ENCODE peak calls at places on chromosomes 11 and 22, in ten cellular contexts. Z is neural progenitor cell, L is tibial artery, T is cardiac muscle cell, U is kidney, K is endodermal cell, R is ovary, A is foreskin fibroblast, F is A549, W is progenitor cell of endocrine pancreas. S is an unnamed sample.

GRCh38 chr11:44007746-44008501 is 39.9 kb upstream of the ACCSL start:
- DNase-seq in F (no peak), T (no peak), A (no peak), W (no peak), R (peak), Z (no peak), K (no peak), L (peak), U (no peak), S (no peak)

GRCh38 chr11:116261616-116262015 is 511.2 kb downstream of the BUD13 start:
- DNase-seq in A (no peak), R (no peak), W (no peak), F (no peak), Z (no peak), T (no peak), K (no peak), U (no peak), L (no peak), S (no peak)

GRCh38 chr11:110086892-110087309 is 6.3 kb upstream of the ZC3H12C start:
- DNase-seq in T (no peak), A (peak), F (peak), W (no peak), K (no peak), L (peak), U (no peak), R (no peak), Z (no peak), S (no peak)

GRCh38 chr11:123509737-123510578 is 79.9 kb downstream of the GRAMD1B start:
- DNase-seq in L (no peak), T (peak), K (peak), W (no peak), U (no peak), A (peak), R (no peak), Z (peak), F (no peak), S (no peak)

GRCh38 chr11:100949443-100949842 is 180.2 kb downstream of the PGR start:
- DNase-seq in F (no peak), R (no peak), L (no peak), T (no peak), A (no peak), U (no peak), K (no peak), Z (no peak), W (no peak), S (no peak)

GRCh38 chr11:125416993-125417935 is 78.8 kb downstream of the FEZ1 start:
- DNase-seq in R (no peak), Z (no peak), F (no peak), K (no peak), A (no peak), T (no peak), W (no peak), U (peak), L (no peak), S (no peak)

GRCh38 chr11:83319346-83319745 is 33.2 kb upstream of the CCDC90B start:
- DNase-seq in F (no peak), A (no peak), R (no peak), U (no peak), W (no peak), L (no peak), Z (no peak), T (no peak), K (no peak), S (no peak)

GRCh38 chr11:77410076-77410827 is 63.6 kb downstream of the PAK1 start:
- DNase-seq in A (no peak), F (no peak), W (no peak), T (no peak), U (no peak), Z (no peak), R (no peak), K (no peak), L (no peak), S (no peak)

GRCh38 chr11:88179966-88180629 is 4.9 kb upstream of the RAB38 start:
- DNase-seq in U (no peak), R (no peak), K (no peak), T (no peak), W (no peak), F (no peak), Z (no peak), L (no peak), A (no peak), S (no peak)

GRCh38 chr11:35011389-35011788 is 95.0 kb downstream of the PDHX start:
- DNase-seq in U (no peak), A (peak), T (no peak), F (peak), Z (no peak), R (no peak), W (no peak), L (no peak), K (no peak), S (no peak)

GRCh38 chr11:94786264-94787126 is 18.3 kb downstream of the AMOTL1 start:
- DNase-seq in Z (peak), F (peak), A (no peak), R (no peak), W (no peak), L (no peak), T (peak), K (peak), U (no peak), S (no peak)

GRCh38 chr22:22843848-22844247 is 43.8 kb upstream of the IGLL5 start:
- DNase-seq in T (no peak), U (no peak), R (no peak), W (no peak), Z (no peak), L (no peak), F (no peak), K (no peak), A (no peak), S (no peak)

GRCh38 chr11:61294717-61295595 is at the start of gene VWCE:
- DNase-seq in W (peak), Z (peak), K (peak), A (peak), U (peak), T (peak), L (peak), F (peak), R (peak), S (peak)

GRCh38 chr11:129846508-129847335 is 31.1 kb downstream of the TMEM45B start:
- DNase-seq in Z (no peak), T (no peak), K (no peak), L (no peak), W (no peak), A (peak), F (peak), R (no peak), U (no peak), S (no peak)

GRCh38 chr11:33867996-33868645 is 23.8 kb downstream of the LMO2 start:
- DNase-seq in U (no peak), W (no peak), L (no peak), A (no peak), R (no peak), Z (peak), F (no peak), T (no peak), K (no peak), S (no peak)

GRCh38 chr11:76242004-76242779 is 35.9 kb upstream of the WNT11 start:
- DNase-seq in A (no peak), R (no peak), T (no peak), L (no peak), Z (no peak), K (no peak), U (peak), F (no peak), W (no peak), S (no peak)

GRCh38 chr11:31913985-31914384 is 102.9 kb upstream of the PAX6 start:
- DNase-seq in U (no peak), T (no peak), L (no peak), R (no peak), F (no peak), W (no peak), A (no peak), K (no peak), Z (no peak), S (no peak)

GRCh38 chr22:30439836-30440235 is 14.3 kb downstream of the MTFP1 start:
- DNase-seq in A (no peak), U (peak), W (no peak), L (no peak), F (no peak), R (no peak), K (no peak), T (no peak), Z (no peak), S (no peak)

GRCh38 chr11:2990617-2991476 is 1.3 kb downstream of the NAP1L4 start:
- DNase-seq in T (peak), Z (peak), U (no peak), R (no peak), W (no peak), A (no peak), F (peak), L (no peak), K (no peak), S (no peak)

GRCh38 chr11:22832315-22833041 is 2.9 kb upstream of the SVIP start:
- DNase-seq in R (no peak), F (peak), W (no peak), L (no peak), A (peak), T (no peak), K (no peak), Z (no peak), U (no peak), S (no peak)

GRCh38 chr22:22408731-22409696 is 99.5 kb downstream of the ZNF280B start:
- DNase-seq in R (peak), U (no peak), L (no peak), K (peak), Z (peak), F (peak), T (no peak), A (no peak), W (no peak), S (no peak)

GRCh38 chr11:72228844-72229231 is 4.3 kb downstream of the INPPL1 start:
- DNase-seq in U (no peak), R (no peak), Z (no peak), F (no peak), L (no peak), A (no peak), T (no peak), K (peak), W (no peak), S (no peak)

GRCh38 chr11:86918943-86919342 is 36.3 kb downstream of the FZD4 start:
- DNase-seq in U (no peak), K (no peak), F (no peak), Z (no peak), R (no peak), T (no peak), W (no peak), A (no peak), L (no peak), S (no peak)

GRCh38 chr11:93099811-93100210 is 98.0 kb downstream of the SLC36A4 start:
- DNase-seq in W (no peak), L (no peak), A (no peak), Z (no peak), F (peak), U (no peak), R (no peak), T (no peak), K (no peak), S (no peak)

GRCh38 chr11:102253018-102253775 is 64.1 kb upstream of the BIRC3 start:
- DNase-seq in U (no peak), Z (no peak), W (no peak), T (no peak), F (no peak), L (no peak), R (no peak), A (no peak), K (peak), S (no peak)

GRCh38 chr22:41425704-41426365 is 20.8 kb downstream of the TOB2 start:
- DNase-seq in W (no peak), A (no peak), Z (no peak), R (no peak), U (no peak), L (no peak), F (no peak), T (peak), K (peak), S (no peak)

GRCh38 chr11:104694259-104695070 is 203.8 kb downstream of the CASP12 start:
- DNase-seq in T (no peak), F (no peak), Z (peak), A (peak), U (no peak), R (no peak), L (no peak), K (no peak), W (no peak), S (no peak)

GRCh38 chr11:133064152-133064877 is 468.0 kb downstream of the OPCML start:
- DNase-seq in W (peak), F (no peak), U (peak), K (peak), Z (peak), A (peak), R (peak), T (peak), L (peak), S (no peak)
- TF ChIP-seq CTCF in W (peak), F (no peak), U (peak), K (peak), Z (peak), A (peak), R (no peak), T (peak), L (no peak), S (no peak)

GRCh38 chr22:38075961-38076360 is 8.0 kb downstream of the SLC16A8 start:
- DNase-seq in K (no peak), W (no peak), F (no peak), Z (no peak), T (no peak), L (no peak), U (peak), R (no peak), A (no peak), S (no peak)

GRCh38 chr22:38073150-38074130 is 10.5 kb downstream of the SLC16A8 start:
- DNase-seq in F (no peak), K (peak), Z (no peak), W (no peak), U (peak), L (no peak), R (no peak), A (no peak), T (no peak), S (no peak)

GRCh38 chr22:38072322-38073149 is 11.4 kb downstream of the SLC16A8 start:
- DNase-seq in W (no peak), R (no peak), F (no peak), T (no peak), K (no peak), U (peak), Z (no peak), L (no peak), A (no peak), S (no peak)

GRCh38 chr22:38075105-38075825 is 8.7 kb downstream of the SLC16A8 start:
- DNase-seq in Z (no peak), F (no peak), L (no peak), A (no peak), U (peak), R (no peak), W (no peak), K (no peak), T (no peak), S (no peak)

DNA sequence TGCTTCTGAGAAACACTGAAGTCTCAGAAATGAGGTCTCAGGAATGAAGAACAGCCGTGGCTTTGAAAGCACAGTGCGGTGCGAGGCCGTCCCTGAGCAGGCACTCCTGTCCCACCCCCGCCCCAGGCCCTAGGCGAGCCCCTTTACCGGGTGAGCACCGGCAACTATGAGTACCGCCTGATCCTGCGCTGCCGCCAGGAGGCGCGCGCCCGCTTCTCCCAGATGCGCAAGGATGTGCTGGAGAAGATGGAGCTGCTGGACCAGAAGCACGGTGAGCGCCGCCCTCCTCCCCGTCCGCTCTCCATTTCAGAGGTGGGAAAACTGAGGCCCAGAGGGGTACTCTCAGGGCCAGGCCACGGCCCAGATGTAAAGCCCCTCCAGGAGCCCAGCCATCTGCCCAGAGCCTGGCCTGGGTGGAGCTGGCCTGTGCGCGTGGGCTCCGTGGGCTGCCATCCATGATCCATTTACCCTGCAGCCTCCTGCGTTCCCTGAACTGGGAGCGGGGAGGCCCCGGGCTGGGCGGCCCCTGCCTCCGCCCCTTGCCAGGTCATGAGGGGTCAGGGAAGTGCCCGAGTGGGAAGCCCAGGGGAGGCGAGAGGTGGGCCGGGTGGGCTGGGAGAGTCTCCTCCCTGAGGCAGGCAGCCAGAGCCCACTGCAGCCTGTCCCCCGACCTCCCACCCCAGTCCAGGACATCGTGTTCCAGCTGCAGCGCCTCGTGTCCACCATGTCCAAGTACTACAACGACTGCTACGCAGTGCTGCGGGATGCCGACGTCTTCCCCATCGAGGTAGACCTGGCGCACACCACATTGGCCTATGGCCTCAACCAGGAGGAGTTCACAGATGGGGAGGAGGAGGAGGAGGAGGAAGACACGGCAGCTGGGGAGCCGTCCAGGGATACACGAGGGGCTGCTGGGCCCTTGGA is 9.5 kb downstream of the SLC16A8 start:
- DNase-seq in K (peak), T (no peak), W (no peak), R (no peak), U (peak), L (no peak), F (no peak), Z (peak), A (no peak), S (no peak)
- TF ChIP-seq CTCF in K (peak), T (peak), W (peak), R (no peak), U (no peak), L (peak), F (no peak), Z (peak), A (peak), S (no peak)

GRCh38 chr22:27845603-27846100 is 44.1 kb upstream of the MN1 start:
- DNase-seq in A (no peak), U (no peak), F (no peak), K (peak), Z (no peak), L (peak), R (no peak), W (no peak), T (no peak), S (no peak)

GRCh38 chr22:27846910-27847309 is 45.4 kb upstream of the MN1 start:
- DNase-seq in R (no peak), F (no peak), K (peak), U (no peak), A (no peak), L (no peak), T (no peak), W (no peak), Z (no peak), S (no peak)

GRCh38 chr22:27846248-27846760 is 44.7 kb upstream of the MN1 start:
- DNase-seq in Z (no peak), T (no peak), L (no peak), F (no peak), K (peak), W (no peak), U (no peak), A (no peak), R (no peak), S (no peak)

GRCh38 chr22:27850000-27850465 is 48.5 kb upstream of the MN1 start:
- DNase-seq in R (peak), K (no peak), A (no peak), Z (peak), T (no peak), L (no peak), F (no peak), U (no peak), W (no peak), S (no peak)

DNA sequence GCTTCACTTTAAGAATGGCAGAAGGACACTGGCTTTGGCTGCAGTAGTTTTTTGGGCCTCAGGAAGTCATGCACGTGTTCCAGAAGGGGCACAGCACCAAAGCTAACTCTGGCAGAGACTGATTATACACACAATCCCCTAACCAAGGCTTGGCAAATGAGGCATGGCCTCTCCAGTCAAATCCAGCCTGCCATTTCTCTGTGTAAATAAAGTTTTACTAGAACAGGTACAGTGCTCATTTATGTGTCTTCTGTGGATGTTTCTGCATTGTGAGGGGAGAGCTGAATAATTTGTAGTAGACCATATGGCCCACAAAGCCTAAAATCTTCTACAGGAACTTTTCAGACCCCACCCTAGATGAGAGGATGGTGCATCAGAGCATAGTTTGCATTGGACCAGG is 46.4 kb upstream of the MN1 start:
- DNase-seq in F (no peak), A (no peak), L (no peak), T (no peak), R (no peak), W (no peak), Z (no peak), K (peak), U (no peak), S (no peak)
- TF ChIP-seq CTCF in F (no peak), A (no peak), L (no peak), T (no peak), R (no peak), W (no peak), Z (no peak), K (no peak), U (no peak), S (no peak)

GRCh38 chr11:14644396-14645246 is 1.0 kb downstream of the PDE3B start:
- DNase-seq in L (peak), T (peak), Z (peak), F (peak), K (peak), A (no peak), U (peak), W (peak), R (peak), S (peak)

GRCh38 chr11:14642453-14642852 is 1.2 kb upstream of the PDE3B start:
- DNase-seq in F (no peak), A (no peak), L (no peak), Z (no peak), U (no peak), T (no peak), W (no peak), K (no peak), R (no peak), S (no peak)

GRCh38 chr11:14645247-14645912 is 1.8 kb downstream of the PDE3B start:
- DNase-seq in R (no peak), U (no peak), F (no peak), A (peak), K (no peak), L (no peak), W (no peak), Z (no peak), T (no peak), S (no peak)

GRCh38 chr11:14642873-14643696 is 519 bp upstream of the PDE3B start:
- DNase-seq in Z (peak), F (peak), L (no peak), W (no peak), T (no peak), A (no peak), R (no peak), U (no peak), K (peak), S (no peak)

DNA sequence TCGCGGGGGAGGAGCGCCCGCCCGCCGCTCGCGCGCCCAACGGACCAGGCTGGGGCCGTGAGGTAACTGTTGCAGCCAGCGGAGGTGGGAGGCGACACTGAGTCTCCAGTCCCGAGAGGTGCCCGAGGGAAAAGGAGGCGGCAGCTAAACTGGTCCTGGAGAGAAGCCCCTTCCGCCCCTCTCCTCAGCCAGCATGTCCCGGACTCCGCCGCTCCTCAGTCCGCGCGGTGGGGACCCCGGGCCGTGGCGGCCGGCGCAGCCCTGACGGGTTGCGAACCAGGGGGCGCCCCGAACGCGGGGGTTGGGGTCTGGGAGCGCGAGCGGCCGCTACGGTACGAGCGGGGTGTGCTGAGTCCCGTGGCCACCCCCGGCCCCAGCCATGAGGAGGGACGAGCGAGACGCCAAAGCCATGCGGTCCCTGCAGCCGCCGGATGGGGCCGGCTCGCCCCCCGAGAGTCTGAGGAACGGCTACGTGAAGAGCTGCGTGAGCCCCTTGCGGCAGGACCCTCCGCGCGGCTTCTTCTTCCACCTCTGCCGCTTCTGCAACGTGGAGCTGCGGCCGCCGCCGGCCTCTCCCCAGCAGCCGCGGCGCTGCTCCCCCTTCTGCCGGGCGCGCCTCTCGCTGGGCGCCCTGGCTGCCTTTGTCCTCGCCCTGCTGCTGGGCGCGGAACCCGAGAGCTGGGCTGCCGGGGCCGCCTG is at the start of gene PDE3B:
- DNase-seq in A (peak), F (peak), R (peak), U (peak), L (peak), W (peak), Z (peak), T (peak), K (peak), S (peak)
- TF ChIP-seq CTCF in A (no peak), F (peak), R (no peak), U (no peak), L (no peak), W (peak), Z (peak), T (no peak), K (no peak), S (no peak)